ENCODE peak calls at places on chromosomes 6 and 20, in six cellular contexts. B, E, H, N, J and A are unnamed samples.

GRCh38 chr20:50286609-50287008 is 96.0 kb downstream of the CEBPB start:
- DNase-seq in B (peak; percentile 86), J (no peak), E (peak; percentile 84), N (peak; percentile 91), H (no peak), A (no peak)

GRCh38 chr20:21100590-21101452 is 5.3 kb downstream of the LINC00237 start:
- DNase-seq in J (no peak), N (no peak), H (no peak), E (no peak), B (no peak), A (no peak)

GRCh38 chr6:96450082-96450759 is 71.4 kb upstream of the UFL1 start:
- DNase-seq in E (no peak), J (no peak), N (peak; percentile 33), B (no peak), H (no peak), A (no peak)

GRCh38 chr20:40462600-40462999 is 226.4 kb downstream of the MAFB start:
- DNase-seq in B (no peak), E (no peak), N (no peak), H (no peak), J (no peak), A (no peak)

GRCh38 chr20:61119263-61119662 is 132.8 kb upstream of the CDH4 start:
- DNase-seq in N (no peak), E (no peak), J (no peak), H (no peak), B (no peak), A (no peak)

GRCh38 chr6:90080876-90081464 is 186.7 kb downstream of the GJA10 start:
- DNase-seq in B (no peak), N (no peak), J (no peak), E (no peak), H (no peak), A (no peak)

GRCh38 chr6:161064915-161065314 is 73.3 kb downstream of the MAP3K4 start:
- DNase-seq in H (no peak), B (no peak), J (no peak), N (no peak), E (no peak), A (no peak)

GRCh38 chr20:38222231-38222922 is 38.2 kb downstream of the KIAA1755 start:
- DNase-seq in N (peak; percentile 77), J (no peak), E (peak; percentile 69), B (peak; percentile 61), H (peak; percentile 36), A (no peak)

GRCh38 chr6:32177182-32177787 is 920 bp upstream of the RNF5 start:
- DNase-seq in B (no peak), H (no peak), E (peak; percentile 54), N (peak; percentile 48), J (no peak), A (no peak)

GRCh38 chr6:168699631-168700315 is 258.8 kb downstream of the SMOC2 start:
- DNase-seq in N (no peak), E (no peak), H (no peak), J (no peak), B (no peak), A (no peak)

GRCh38 chr6:39053854-39054576 is 5.4 kb downstream of the GLP1R start:
- DNase-seq in J (no peak), H (no peak), N (no peak), E (no peak), B (no peak), A (no peak)

GRCh38 chr6:30322527-30323501 is 3.9 kb upstream of the TRIM39 start:
- DNase-seq in H (no peak), E (peak; percentile 22), N (no peak), B (no peak), J (no peak), A (no peak)

GRCh38 chr6:33427585-33428218 is 7.8 kb downstream of the SYNGAP1 start:
- DNase-seq in H (no peak), B (peak; percentile 45), E (no peak), N (peak; percentile 42), J (no peak), A (no peak)

GRCh38 chr6:87146363-87146762 is 9.0 kb upstream of the ZNF292 start:
- DNase-seq in N (no peak), H (no peak), J (no peak), E (no peak), B (no peak), A (no peak)

GRCh38 chr6:125547320-125547843 is 202.1 kb upstream of the HEY2 start:
- DNase-seq in B (no peak), H (no peak), N (no peak), E (no peak), J (no peak), A (no peak)

GRCh38 chr20:5657873-5658200 is 92.4 kb upstream of the SHLD1 start:
- DNase-seq in H (no peak), N (no peak), B (no peak), E (no peak), J (no peak), A (no peak)

GRCh38 chr20:8860011-8860495 is 208.8 kb upstream of the PLCB4 start:
- DNase-seq in H (no peak), E (peak; percentile 82), B (no peak), J (no peak), N (no peak), A (no peak)

GRCh38 chr20:2932497-2932896 is 59.2 kb downstream of the PTPRA start:
- DNase-seq in N (no peak), B (no peak), H (no peak), J (no peak), E (no peak), A (no peak)

GRCh38 chr20:54499111-54499510 is 23.7 kb downstream of the DOK5 start:
- DNase-seq in J (no peak), B (no peak), N (no peak), H (no peak), E (no peak), A (no peak)

GRCh38 chr20:17466641-17467040 is 64.5 kb downstream of the BFSP1 start:
- DNase-seq in E (no peak), N (no peak), B (no peak), H (no peak), J (no peak), A (no peak)

GRCh38 chr6:161837854-161838253 is 564.0 kb upstream of the AGPAT4 start:
- DNase-seq in J (no peak), H (no peak), B (no peak), N (no peak), E (no peak), A (no peak)

GRCh38 chr6:141851063-141851462 is 281.7 kb upstream of the GJE1 start:
- DNase-seq in N (no peak), B (no peak), H (no peak), J (no peak), E (no peak), A (no peak)

GRCh38 chr20:51284871-51285270 is 257.6 kb downstream of the NFATC2 start:
- DNase-seq in B (no peak), E (no peak), N (no peak), H (no peak), J (no peak), A (no peak)

GRCh38 chr20:2289475-2289874 is 6.3 kb upstream of the TGM3 start:
- DNase-seq in E (no peak), N (no peak), B (no peak), H (no peak), J (no peak), A (no peak)

DNA sequence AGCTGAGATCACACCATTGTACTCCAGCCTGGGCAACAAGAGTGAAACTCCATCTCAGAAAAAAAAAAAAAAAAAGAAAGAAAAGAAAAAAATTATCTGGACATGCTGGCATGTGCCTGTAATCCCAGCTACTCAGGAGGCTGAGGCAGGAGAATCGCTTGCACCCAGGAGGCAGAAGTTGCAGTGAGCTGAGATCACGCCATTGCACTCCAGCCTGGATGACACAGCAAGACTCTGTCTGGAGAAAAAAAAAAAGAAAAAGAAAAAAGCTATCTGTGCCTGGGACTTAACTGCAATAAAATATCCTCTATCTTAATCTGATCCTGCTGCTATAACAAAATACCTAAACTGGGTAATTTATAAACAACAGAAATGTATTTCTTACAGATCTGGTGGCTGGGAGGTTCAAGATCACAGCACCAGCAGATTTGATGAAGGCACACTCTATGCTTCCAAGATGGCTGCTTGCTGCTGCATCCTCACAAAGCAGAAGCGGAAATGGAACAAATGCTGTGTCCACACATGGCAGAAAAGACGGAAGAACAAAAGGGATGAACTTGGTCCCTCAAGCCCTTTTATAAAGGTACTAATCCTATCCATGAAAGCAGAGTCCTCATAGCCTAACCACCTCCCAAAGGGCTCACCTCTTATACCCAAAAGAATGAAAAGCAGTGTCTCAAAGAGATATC is 273.3 kb upstream of the JARID2 start:
- DNase-seq in E (no peak), B (no peak), H (no peak), J (no peak), N (no peak), A (no peak)
- H3K36me3 ChIP-seq in E (no peaks in the 10 kb centered on the region), B (no peaks in the 10 kb centered on the region), H (no peaks in the 10 kb centered on the region), J (no peaks in the 10 kb centered on the region), N (no peaks in the 10 kb centered on the region), A (no peaks in the 10 kb centered on the region)

DNA sequence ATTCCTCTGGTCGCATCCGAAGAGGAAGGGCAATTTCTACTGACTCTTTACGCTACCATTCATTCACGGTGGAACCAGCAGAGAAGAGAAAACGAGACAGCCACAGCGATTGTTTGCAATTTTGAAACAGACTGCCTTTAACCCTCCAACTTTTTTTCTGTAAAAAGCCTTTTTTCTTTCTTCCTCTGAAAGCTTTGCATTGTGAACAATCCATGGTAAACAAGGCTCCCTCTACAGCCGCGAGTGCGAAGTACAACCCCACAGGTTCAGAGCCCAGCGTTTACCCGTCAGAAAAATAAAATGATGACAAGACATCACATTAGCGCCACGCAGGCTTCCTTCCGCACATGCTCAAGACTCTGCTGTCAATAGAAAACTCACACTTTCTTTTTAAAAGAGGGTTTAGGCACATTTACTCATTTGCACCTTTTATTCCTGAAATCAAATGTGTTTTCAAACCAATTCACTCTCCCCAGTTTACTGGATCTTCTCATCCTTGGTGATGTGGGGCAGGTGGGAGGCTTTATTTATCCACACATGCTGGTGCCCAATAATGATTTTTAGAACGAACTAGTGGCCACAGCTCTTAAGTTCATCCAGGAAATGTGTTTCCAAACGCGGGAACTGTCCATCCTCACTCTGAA is 99.9 kb downstream of the NOL4L start:
- DNase-seq in J (peak; percentile 51), E (peak; percentile 82), H (peak; percentile 34), B (peak; percentile 87), N (peak; percentile 72), A (no peak)
- H3K27me3 ChIP-seq in J (no peaks in the 10 kb centered on the region), E (no peaks in the 10 kb centered on the region), H (no peaks in the 10 kb centered on the region), B (no peaks in the 10 kb centered on the region), N (no peaks in the 10 kb centered on the region), A (no peaks in the 10 kb centered on the region)

GRCh38 chr20:37220255-37220654 is 40.9 kb upstream of the MROH8 start:
- DNase-seq in J (no peak), N (no peak), B (no peak), E (no peak), H (no peak), A (no peak)

GRCh38 chr20:37220796-37221195 is 40.8 kb downstream of the GHRH start:
- DNase-seq in H (no peak), B (no peak), E (no peak), N (no peak), J (no peak), A (no peak)

GRCh38 chr20:37222086-37222485 is 39.5 kb downstream of the GHRH start:
- DNase-seq in E (no peak), J (no peak), B (no peak), N (no peak), H (no peak), A (no peak)

GRCh38 chr20:37218431-37218830 is 39.1 kb upstream of the MROH8 start:
- DNase-seq in N (no peak), E (no peak), J (no peak), B (no peak), H (no peak), A (no peak)

GRCh38 chr20:37218976-37219375 is 39.6 kb upstream of the MROH8 start:
- DNase-seq in E (no peak), J (no peak), B (no peak), H (no peak), N (no peak), A (no peak)
- H3K36me3 ChIP-seq in E (peaks cover 24% of the 10 kb centered on the region), J (peaks cover 45% of the 10 kb centered on the region), B (peaks cover 29% of the 10 kb centered on the region), H (peaks cover 34% of the 10 kb centered on the region), N (peaks cover 25% of the 10 kb centered on the region), A (peaks cover 4% of the 10 kb centered on the region)

GRCh38 chr6:26272171-26272631 is 92.8 kb upstream of the BTN3A2 start:
- DNase-seq in E (no peak), N (peak; percentile 60), B (no peak), J (no peak), H (no peak), A (no peak)
- H3K27me3 ChIP-seq in E (no peaks in the 10 kb centered on the region), N (no peaks in the 10 kb centered on the region), B (peaks cover 8% of the 10 kb centered on the region), J (no peaks in the 10 kb centered on the region), H (no peaks in the 10 kb centered on the region), A (peaks cover 54% of the 10 kb centered on the region)